ENCODE peak calls at places on chromosomes 16 and 17, in four cellular contexts. K, B, T and W are unnamed samples.

GRCh38 chr16:53775821-53776431 is 72.0 kb downstream of the FTO start:
- DNase-seq in K (no peak), B (peak), T (no peak), W (no peak)

GRCh38 chr16:17002557-17002956 is 468.2 kb downstream of the XYLT1 start:
- DNase-seq in K (no peak), B (no peak), T (no peak), W (no peak)

GRCh38 chr17:72404872-72405271 is 284.1 kb downstream of the SOX9 start:
- DNase-seq in K (no peak), B (no peak), T (no peak), W (no peak)

GRCh38 chr16:21659124-21659523 is 4.6 kb upstream of the OTOA start:
- DNase-seq in K (no peak), B (no peak), T (no peak), W (no peak)

GRCh38 chr16:2038359-2039285 is 9.0 kb downstream of the NTHL1 start:
- DNase-seq in K (no peak), B (no peak), T (no peak), W (no peak)

GRCh38 chr16:58249780-58250478 is 44.9 kb downstream of the PRSS54 start:
- DNase-seq in K (peak), B (peak), T (peak), W (peak)

GRCh38 chr17:3890893-3891219 is 2.0 kb downstream of the CAMKK1 start:
- DNase-seq in K (peak), B (no peak), T (no peak), W (no peak)

GRCh38 chr17:63476857-63477470 is at the start of gene ACE:
- DNase-seq in K (peak), B (no peak), T (peak), W (peak)

GRCh38 chr16:4309833-4310266 is 6.0 kb upstream of the GLIS2 start:
- DNase-seq in K (peak), B (no peak), T (peak), W (peak)

GRCh38 chr16:4892356-4893102 is 44.4 kb downstream of the PPL start:
- DNase-seq in K (no peak), B (no peak), T (no peak), W (no peak)

GRCh38 chr16:70689970-70690905 is 4.4 kb upstream of the MTSS2 start:
- DNase-seq in K (no peak), B (peak), T (no peak), W (no peak)

GRCh38 chr16:14129502-14129901 is 58.4 kb downstream of the MRTFB start:
- DNase-seq in K (no peak), B (no peak), T (no peak), W (no peak)

GRCh38 chr17:19762515-19762961 is 14.4 kb upstream of the ALDH3A1 start:
- DNase-seq in K (no peak), B (no peak), T (no peak), W (peak)

GRCh38 chr16:30397056-30397455 is 1.8 kb downstream of the ZNF48 start:
- DNase-seq in K (no peak), B (no peak), T (no peak), W (no peak)

GRCh38 chr17:81036128-81036891 is 1.4 kb downstream of the BAIAP2 start:
- DNase-seq in K (no peak), B (no peak), T (no peak), W (no peak)

GRCh38 chr17:62618647-62619412 is 8.6 kb upstream of the MRC2 start:
- DNase-seq in K (no peak), B (no peak), T (no peak), W (no peak)

GRCh38 chr16:68236804-68237242 is 896 bp upstream of the ESRP2 start:
- DNase-seq in K (peak), B (no peak), T (no peak), W (peak)

GRCh38 chr16:79698341-79698753 is 97.8 kb upstream of the MAF start:
- DNase-seq in K (no peak), B (no peak), T (no peak), W (no peak)

GRCh38 chr17:67717192-67717623 is 528 bp upstream of the NOL11 start:
- DNase-seq in K (no peak), B (no peak), T (no peak), W (no peak)

GRCh38 chr17:5873781-5874180 is 196.4 kb upstream of the WSCD1 start:
- DNase-seq in K (no peak), B (no peak), T (no peak), W (no peak)

GRCh38 chr16:3665508-3665907 is 11.0 kb downstream of the DNASE1 start:
- DNase-seq in K (no peak), B (no peak), T (no peak), W (no peak)

GRCh38 chr17:70137451-70138230 is 31.7 kb upstream of the KCNJ2 start:
- DNase-seq in K (no peak), B (peak), T (no peak), W (no peak)

GRCh38 chr16:85583491-85584181 is 29.5 kb upstream of the GSE1 start:
- DNase-seq in K (peak), B (no peak), T (peak), W (no peak)

GRCh38 chr16:73365010-73365409 is 317.1 kb upstream of the ZFHX3 start:
- DNase-seq in K (no peak), B (no peak), T (peak), W (no peak)

GRCh38 chr17:42163113-42163512 is 8.3 kb upstream of the RAB5C start:
- DNase-seq in K (no peak), B (no peak), T (no peak), W (peak)

GRCh38 chr17:48704521-48704920 is 17.8 kb downstream of the PRAC1 start:
- DNase-seq in K (no peak), B (no peak), T (no peak), W (no peak)

GRCh38 chr17:67663445-67663844 is 54.3 kb upstream of the NOL11 start:
- DNase-seq in K (no peak), B (no peak), T (no peak), W (no peak)

GRCh38 chr16:3514621-3515020 is 13.8 kb downstream of the CLUAP1 start:
- DNase-seq in K (no peak), B (no peak), T (no peak), W (no peak)

GRCh38 chr17:75848523-75849303 is 4.5 kb upstream of the UNC13D start:
- DNase-seq in K (peak), B (no peak), T (peak), W (peak)

GRCh38 chr16:1701216-1701878 is 4.6 kb upstream of the MAPK8IP3 start:
- DNase-seq in K (no peak), B (no peak), T (no peak), W (no peak)

GRCh38 chr17:43217614-43218087 is 6.0 kb downstream of the TMEM106A start:
- DNase-seq in K (no peak), B (no peak), T (no peak), W (no peak)

GRCh38 chr17:81684442-81684911 is 666 bp downstream of the HGS start:
- DNase-seq in K (no peak), B (no peak), T (no peak), W (no peak)

GRCh38 chr17:59892251-59892848 is 393 bp downstream of the TUBD1 start:
- DNase-seq in K (no peak), B (no peak), T (no peak), W (no peak)

GRCh38 chr16:46883353-46883689 is 841 bp upstream of the GPT2 start:
- DNase-seq in K (peak), B (no peak), T (peak), W (no peak)

GRCh38 chr17:76540381-76541300 is 797 bp downstream of the PRCD start:
- DNase-seq in K (peak), B (peak), T (peak), W (peak)

GRCh38 chr17:76251478-76252039 is 11.3 kb upstream of the RNF157 start:
- DNase-seq in K (no peak), B (no peak), T (no peak), W (no peak)

GRCh38 chr16:1260101-1260670 is 4.3 kb downstream of the TPSD1 start:
- DNase-seq in K (no peak), B (no peak), T (no peak), W (no peak)

GRCh38 chr16:27991876-27992275 is 71.6 kb downstream of the GSG1L start:
- DNase-seq in K (no peak), B (no peak), T (no peak), W (no peak)

GRCh38 chr17:71055128-71055527 is 885.8 kb downstream of the KCNJ2 start:
- DNase-seq in K (no peak), B (no peak), T (no peak), W (no peak)